ENCODE peak calls at places on chromosomes 1 and 21, in eight cellular contexts. One of them, this sample, is unnamed.

GRCh38 chr1:199784127-199784526 is 243.4 kb upstream of the NR5A2 start:
- DNase-seq in cardiac fibroblast: no peak
- DNase-seq in neural crest cell: no peak
- DNase-seq in NCI-H1436: no peak
- DNase-seq in SW480: peak; percentile 31
- DNase-seq in activated T-cell treated with anti-CD3 and anti-CD28 coated beads for 1 hour: no peak
- DNase-seq in suprapubic skin: no peak
- DNase-seq in AG20443: no peak
- DNase-seq in this sample: no peak

GRCh38 chr1:165451696-165452095 is 6.8 kb upstream of the RXRG start:
- DNase-seq in cardiac fibroblast: no peak
- DNase-seq in neural crest cell: no peak
- DNase-seq in NCI-H1436: no peak
- DNase-seq in SW480: no peak
- DNase-seq in activated T-cell treated with anti-CD3 and anti-CD28 coated beads for 1 hour: no peak
- DNase-seq in suprapubic skin: no peak
- DNase-seq in AG20443: no peak
- DNase-seq in this sample: no peak

GRCh38 chr1:214417545-214418210 is 133.7 kb downstream of the PTPN14 start:
- DNase-seq in cardiac fibroblast: no peak
- DNase-seq in neural crest cell: no peak
- DNase-seq in NCI-H1436: no peak
- DNase-seq in SW480: no peak
- DNase-seq in activated T-cell treated with anti-CD3 and anti-CD28 coated beads for 1 hour: no peak
- DNase-seq in suprapubic skin: no peak
- DNase-seq in AG20443: no peak
- DNase-seq in this sample: no peak

GRCh38 chr21:34363733-34364132 is at the start of gene KCNE2:
- DNase-seq in cardiac fibroblast: no peak
- DNase-seq in neural crest cell: no peak
- DNase-seq in NCI-H1436: no peak
- DNase-seq in SW480: no peak
- DNase-seq in activated T-cell treated with anti-CD3 and anti-CD28 coated beads for 1 hour: no peak
- DNase-seq in suprapubic skin: no peak
- DNase-seq in AG20443: no peak
- DNase-seq in this sample: no peak

GRCh38 chr1:18079941-18080340 is 27.7 kb upstream of the IGSF21 start:
- DNase-seq in cardiac fibroblast: no peak
- DNase-seq in neural crest cell: no peak
- DNase-seq in NCI-H1436: peak; percentile 58
- DNase-seq in SW480: no peak
- DNase-seq in activated T-cell treated with anti-CD3 and anti-CD28 coated beads for 1 hour: no peak
- DNase-seq in suprapubic skin: no peak
- DNase-seq in AG20443: no peak
- DNase-seq in this sample: no peak

GRCh38 chr1:221344693-221345092 is 397.2 kb downstream of the DUSP10 start:
- DNase-seq in cardiac fibroblast: no peak
- DNase-seq in neural crest cell: no peak
- DNase-seq in NCI-H1436: no peak
- DNase-seq in SW480: no peak
- DNase-seq in activated T-cell treated with anti-CD3 and anti-CD28 coated beads for 1 hour: no peak
- DNase-seq in suprapubic skin: no peak
- DNase-seq in AG20443: peak; percentile 72
- DNase-seq in this sample: no peak

GRCh38 chr1:150516050-150516591 is 569 bp downstream of the FALEC start:
- DNase-seq in cardiac fibroblast: peak; percentile 29
- DNase-seq in neural crest cell: no peak
- DNase-seq in NCI-H1436: peak; percentile 49
- DNase-seq in SW480: no peak
- DNase-seq in activated T-cell treated with anti-CD3 and anti-CD28 coated beads for 1 hour: no peak
- DNase-seq in suprapubic skin: no peak
- DNase-seq in AG20443: no peak
- DNase-seq in this sample: no peak

GRCh38 chr1:46687095-46687659 is 15.5 kb downstream of the TEX38 start:
- DNase-seq in cardiac fibroblast: peak; percentile 86
- DNase-seq in neural crest cell: no peak
- DNase-seq in NCI-H1436: no peak
- DNase-seq in SW480: no peak
- DNase-seq in activated T-cell treated with anti-CD3 and anti-CD28 coated beads for 1 hour: no peak
- DNase-seq in suprapubic skin: peak; percentile 71
- DNase-seq in AG20443: peak; percentile 37
- DNase-seq in this sample: no peak

GRCh38 chr1:221856188-221857093 is 114.6 kb upstream of the DUSP10 start:
- DNase-seq in cardiac fibroblast: no peak
- DNase-seq in neural crest cell: no peak
- DNase-seq in NCI-H1436: no peak
- DNase-seq in SW480: no peak
- DNase-seq in activated T-cell treated with anti-CD3 and anti-CD28 coated beads for 1 hour: no peak
- DNase-seq in suprapubic skin: no peak
- DNase-seq in AG20443: no peak
- DNase-seq in this sample: no peak

GRCh38 chr21:34537838-34538237 is 25.8 kb upstream of the KCNE1 start:
- DNase-seq in cardiac fibroblast: peak; percentile 33
- DNase-seq in neural crest cell: no peak
- DNase-seq in NCI-H1436: no peak
- DNase-seq in SW480: no peak
- DNase-seq in activated T-cell treated with anti-CD3 and anti-CD28 coated beads for 1 hour: no peak
- DNase-seq in suprapubic skin: no peak
- DNase-seq in AG20443: no peak
- DNase-seq in this sample: no peak

GRCh38 chr1:37058424-37058988 is 24.2 kb upstream of the GRIK3 start:
- DNase-seq in cardiac fibroblast: no peak
- DNase-seq in neural crest cell: no peak
- DNase-seq in NCI-H1436: no peak
- DNase-seq in SW480: no peak
- DNase-seq in activated T-cell treated with anti-CD3 and anti-CD28 coated beads for 1 hour: no peak
- DNase-seq in suprapubic skin: no peak
- DNase-seq in AG20443: no peak
- DNase-seq in this sample: no peak

This sample was measured in HuH-7.5.